ENCODE peak calls at places on chromosomes 13 and 19, in ten cellular contexts. D is Peyer's patch, Q is GM12878, F is HCT116, I is left ventricle myocardium inferior, L is pancreas, N is psoas muscle, G is mesenchymal stem cell, P is A549, E is esophagus squamous epithelium. V is an unnamed sample.

GRCh38 chr19:6100284-6100915 is 9.9 kb downstream of the RFX2 start:
- DNase-seq in G (peak), N (peak), P (no peak), D (peak), E (no peak), L (no peak), Q (no peak), I (no peak), F (no peak), V (no peak)

GRCh38 chr13:98428256-98428966 is 148.5 kb downstream of the STK24 start:
- DNase-seq in L (no peak), G (no peak), I (no peak), F (no peak), P (no peak), N (no peak), Q (no peak), E (no peak), D (no peak), V (no peak)

GRCh38 chr13:35881360-35881759 is 249.8 kb downstream of the DCLK1 start:
- DNase-seq in F (no peak), I (no peak), G (no peak), Q (no peak), E (no peak), P (no peak), N (no peak), L (no peak), D (no peak), V (no peak)

GRCh38 chr19:55488986-55489710 is 912 bp downstream of the SSC5D start:
- DNase-seq in I (no peak), L (no peak), D (no peak), G (no peak), E (no peak), P (no peak), Q (no peak), N (no peak), F (no peak), V (no peak)

GRCh38 chr13:66219493-66219892 is 1010.6 kb downstream of the PCDH9 start:
- DNase-seq in F (no peak), D (no peak), G (no peak), E (no peak), P (no peak), L (no peak), I (no peak), N (no peak), Q (no peak), V (no peak)

GRCh38 chr13:37598572-37598971 is at the start of gene POSTN:
- DNase-seq in L (no peak), P (no peak), Q (no peak), I (no peak), F (no peak), E (no peak), D (no peak), N (no peak), G (peak), V (no peak)

GRCh38 chr13:33016414-33017409 is at the start of gene KL:
- DNase-seq in D (no peak), G (peak), L (peak), F (no peak), N (peak), E (no peak), P (no peak), Q (no peak), I (peak), V (no peak)

GRCh38 chr13:27489456-27489855 is 39.1 kb upstream of the MTIF3 start:
- DNase-seq in E (no peak), L (no peak), G (no peak), I (no peak), N (no peak), P (no peak), Q (no peak), F (no peak), D (no peak), V (no peak)

GRCh38 chr13:106573855-106574254 is 5.9 kb upstream of the ARGLU1 start:
- DNase-seq in L (no peak), P (no peak), F (no peak), G (no peak), E (no peak), Q (no peak), D (no peak), N (peak), I (peak), V (no peak)

GRCh38 chr13:114054830-114055439 is 77.5 kb downstream of the RASA3 start:
- DNase-seq in G (no peak), F (no peak), L (no peak), I (no peak), P (no peak), E (no peak), Q (no peak), D (no peak), N (no peak), V (no peak)

GRCh38 chr13:114057131-114058050 is 75.0 kb downstream of the RASA3 start:
- DNase-seq in P (no peak), G (no peak), L (no peak), N (no peak), I (no peak), E (no peak), Q (no peak), F (no peak), D (no peak), V (no peak)

GRCh38 chr13:114056205-114057013 is 76.0 kb downstream of the RASA3 start:
- DNase-seq in I (no peak), P (no peak), D (no peak), N (no peak), G (no peak), E (no peak), Q (no peak), F (no peak), L (no peak), V (no peak)

GRCh38 chr13:114054269-114054668 is 78.2 kb downstream of the RASA3 start:
- DNase-seq in E (no peak), L (no peak), P (no peak), Q (no peak), I (no peak), G (no peak), D (no peak), N (no peak), F (no peak), V (no peak)

GRCh38 chr13:114055766-114056165 is 76.7 kb downstream of the RASA3 start:
- DNase-seq in Q (no peak), P (no peak), F (no peak), L (no peak), I (no peak), N (no peak), D (no peak), E (no peak), G (no peak), V (no peak)
- H3K27ac ChIP-seq in Q (no peak), P (no peak), F (no peak), L (no peak), I (no peak), N (no peak), D (no peak), E (no peak), G (no peak), V (no peak)

GRCh38 chr19:18122424-18122823 is 24.8 kb downstream of the MAST3 start:
- DNase-seq in G (no peak), E (no peak), Q (no peak), P (no peak), N (no peak), I (no peak), F (no peak), L (no peak), D (no peak), V (no peak)

GRCh38 chr19:18121166-18121565 is 23.6 kb downstream of the MAST3 start:
- DNase-seq in L (no peak), N (no peak), I (no peak), E (no peak), Q (no peak), P (no peak), D (no peak), G (no peak), F (no peak), V (no peak)

GRCh38 chr19:18123819-18124218 is 26.2 kb downstream of the MAST3 start:
- DNase-seq in P (no peak), E (no peak), L (no peak), G (no peak), Q (no peak), D (no peak), N (no peak), I (no peak), F (no peak), V (no peak)

GRCh38 chr19:18126097-18126496 is 26.9 kb upstream of the PIK3R2 start:
- DNase-seq in P (no peak), I (no peak), Q (no peak), L (no peak), E (no peak), D (no peak), G (no peak), F (no peak), N (no peak), V (no peak)

GRCh38 chr19:18122860-18123795 is 25.6 kb downstream of the MAST3 start:
- DNase-seq in L (no peak), G (no peak), N (no peak), E (no peak), P (no peak), D (no peak), F (no peak), Q (no peak), I (peak), V (no peak)
- H3K4me3 ChIP-seq in L (no peak), G (no peak), N (no peak), E (no peak), P (no peak), D (no peak), F (no peak), Q (no peak), I (peak), V (no peak)

GRCh38 chr19:4690362-4690761 is 20.2 kb upstream of the MYDGF start:
- DNase-seq in F (no peak), P (no peak), Q (no peak), E (no peak), G (no peak), D (no peak), L (no peak), I (no peak), N (no peak), V (no peak)
- H3K27ac ChIP-seq in F (no peak), P (no peak), Q (no peak), E (no peak), G (no peak), D (no peak), L (no peak), I (no peak), N (no peak), V (no peak)

DNA sequence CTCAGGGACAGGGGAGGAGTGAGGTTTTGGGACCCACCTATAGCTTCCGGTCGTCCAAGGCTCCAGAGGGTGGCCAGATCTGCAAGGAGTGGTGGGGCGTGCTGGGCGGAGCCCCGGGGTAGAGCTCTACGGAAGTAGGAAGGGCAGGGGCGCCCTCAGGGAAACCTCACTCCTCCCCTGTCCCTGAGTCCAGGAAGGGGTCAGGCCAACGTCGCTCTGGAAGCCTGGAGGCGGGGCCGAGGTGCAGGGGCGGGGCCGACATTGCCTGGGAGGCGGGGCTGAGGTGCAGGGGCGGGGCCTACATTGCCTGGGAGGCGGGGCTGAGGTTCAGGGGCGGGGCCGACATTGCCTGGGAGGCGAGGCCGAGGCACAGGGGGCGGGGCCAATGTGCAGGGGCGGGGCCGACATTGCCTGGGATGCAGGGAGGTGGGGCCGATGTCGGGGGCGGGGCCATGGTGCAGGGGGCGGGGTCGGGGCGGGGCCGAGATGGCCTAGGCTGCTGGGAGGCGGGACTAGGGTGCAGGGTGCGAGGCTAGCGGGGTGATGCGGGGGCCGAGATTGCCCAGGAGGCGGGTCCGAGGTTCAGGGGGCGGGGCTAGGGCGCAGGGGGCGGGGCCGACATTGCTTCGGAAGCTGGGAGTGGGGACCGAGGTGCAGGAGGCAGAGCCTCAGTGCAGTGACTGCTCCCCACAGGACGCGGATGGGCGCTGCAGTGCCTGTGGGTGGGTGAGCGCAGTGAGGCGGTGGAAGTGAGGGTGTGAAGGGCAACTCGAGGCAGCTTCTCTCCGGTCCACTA is 4.9 kb upstream of the PALM start:
- DNase-seq in P (peak), I (peak), D (peak), E (no peak), Q (no peak), F (peak), N (peak), L (peak), G (peak), V (no peak)
- H3K4me3 ChIP-seq in P (peak), I (peak), D (peak), E (no peak), Q (no peak), F (peak), N (peak), L (no peak), G (no peak), V (no peak)